ENCODE peak calls at places on chromosome 12, in six cellular contexts. One of them, this sample, is unnamed.

GRCh38 chr12:79688376-79689040 is 2.3 kb downstream of the PAWR start:
- DNase-seq in PC-3: no peak
- DNase-seq in GM23338: no peak
- DNase-seq in IMR-90: no peak
- DNase-seq in neural progenitor cell: no peak
- DNase-seq in GM12878: no peak
- DNase-seq in this sample: no peak

GRCh38 chr12:3869860-3870259 is 3.3 kb downstream of the PARP11 start:
- DNase-seq in PC-3: no peak
- DNase-seq in GM23338: no peak
- DNase-seq in IMR-90: no peak
- DNase-seq in neural progenitor cell: no peak
- DNase-seq in GM12878: no peak
- DNase-seq in this sample: peak; percentile 14

GRCh38 chr12:15599266-15600037 is 189.7 kb downstream of the EPS8 start:
- DNase-seq in PC-3: peak; percentile 81
- DNase-seq in GM23338: no peak
- DNase-seq in IMR-90: peak; percentile 81
- DNase-seq in neural progenitor cell: no peak
- DNase-seq in GM12878: no peak
- DNase-seq in this sample: no peak

GRCh38 chr12:53504004-53504920 is 3.0 kb downstream of the NPFF start:
- DNase-seq in PC-3: no peak
- DNase-seq in GM23338: no peak
- DNase-seq in IMR-90: no peak
- DNase-seq in neural progenitor cell: no peak
- DNase-seq in GM12878: no peak
- DNase-seq in this sample: peak; percentile 4

GRCh38 chr12:54419088-54419887 is at the start of gene ITGA5:
- DNase-seq in PC-3: peak; percentile 77
- DNase-seq in GM23338: peak; percentile 73
- DNase-seq in IMR-90: peak; percentile 69
- DNase-seq in neural progenitor cell: peak; percentile 77
- DNase-seq in GM12878: no peak
- DNase-seq in this sample: peak; percentile 57

GRCh38 chr12:2876431-2877046 is 435 bp downstream of the FOXM1 start:
- DNase-seq in PC-3: peak; percentile 20
- DNase-seq in GM23338: peak; percentile 52
- DNase-seq in IMR-90: no peak
- DNase-seq in neural progenitor cell: no peak
- DNase-seq in GM12878: no peak
- DNase-seq in this sample: peak; percentile 57

GRCh38 chr12:41604830-41605229 is 416.7 kb downstream of the PDZRN4 start:
- DNase-seq in PC-3: no peak
- DNase-seq in GM23338: no peak
- DNase-seq in IMR-90: no peak
- DNase-seq in neural progenitor cell: no peak
- DNase-seq in GM12878: no peak
- DNase-seq in this sample: no peak

GRCh38 chr12:24482882-24483604 is 465.9 kb downstream of the BCAT1 start:
- DNase-seq in PC-3: no peak
- DNase-seq in GM23338: no peak
- DNase-seq in IMR-90: peak; percentile 50
- DNase-seq in neural progenitor cell: no peak
- DNase-seq in GM12878: no peak
- DNase-seq in this sample: no peak

GRCh38 chr12:124588689-124589318 is 21.4 kb upstream of the NCOR2 start:
- DNase-seq in PC-3: peak; percentile 58
- DNase-seq in GM23338: no peak
- DNase-seq in IMR-90: peak; percentile 81
- DNase-seq in neural progenitor cell: no peak
- DNase-seq in GM12878: no peak
- DNase-seq in this sample: peak; percentile 60

GRCh38 chr12:116074686-116075085 is 202.8 kb downstream of the MED13L start:
- DNase-seq in PC-3: no peak
- DNase-seq in GM23338: no peak
- DNase-seq in IMR-90: no peak
- DNase-seq in neural progenitor cell: no peak
- DNase-seq in GM12878: no peak
- DNase-seq in this sample: no peak
- H3K4me2 ChIP-seq in PC-3: no peak overlapping the region
- H3K4me2 ChIP-seq in GM23338: no peak overlapping the region
- H3K4me2 ChIP-seq in IMR-90: no peak overlapping the region
- H3K4me2 ChIP-seq in neural progenitor cell: no peak overlapping the region
- H3K4me2 ChIP-seq in GM12878: no peak overlapping the region
- H3K4me2 ChIP-seq in this sample: no peak overlapping the region

GRCh38 chr12:89661706-89662330 is 46.8 kb downstream of the ATP2B1 start:
- DNase-seq in PC-3: no peak
- DNase-seq in GM23338: no peak
- DNase-seq in IMR-90: no peak
- DNase-seq in neural progenitor cell: no peak
- DNase-seq in GM12878: no peak
- DNase-seq in this sample: no peak
- H4K20me1 ChIP-seq in PC-3: peaks cover 56% of the 10 kb centered on the region
- H4K20me1 ChIP-seq in GM23338: peaks cover 10% of the 10 kb centered on the region
- H4K20me1 ChIP-seq in IMR-90: peaks cover 25% of the 10 kb centered on the region
- H4K20me1 ChIP-seq in neural progenitor cell: peaks cover 65% of the 10 kb centered on the region
- H4K20me1 ChIP-seq in GM12878: no peaks in the 10 kb centered on the region
- H4K20me1 ChIP-seq in this sample: no peaks in the 10 kb centered on the region

DNA sequence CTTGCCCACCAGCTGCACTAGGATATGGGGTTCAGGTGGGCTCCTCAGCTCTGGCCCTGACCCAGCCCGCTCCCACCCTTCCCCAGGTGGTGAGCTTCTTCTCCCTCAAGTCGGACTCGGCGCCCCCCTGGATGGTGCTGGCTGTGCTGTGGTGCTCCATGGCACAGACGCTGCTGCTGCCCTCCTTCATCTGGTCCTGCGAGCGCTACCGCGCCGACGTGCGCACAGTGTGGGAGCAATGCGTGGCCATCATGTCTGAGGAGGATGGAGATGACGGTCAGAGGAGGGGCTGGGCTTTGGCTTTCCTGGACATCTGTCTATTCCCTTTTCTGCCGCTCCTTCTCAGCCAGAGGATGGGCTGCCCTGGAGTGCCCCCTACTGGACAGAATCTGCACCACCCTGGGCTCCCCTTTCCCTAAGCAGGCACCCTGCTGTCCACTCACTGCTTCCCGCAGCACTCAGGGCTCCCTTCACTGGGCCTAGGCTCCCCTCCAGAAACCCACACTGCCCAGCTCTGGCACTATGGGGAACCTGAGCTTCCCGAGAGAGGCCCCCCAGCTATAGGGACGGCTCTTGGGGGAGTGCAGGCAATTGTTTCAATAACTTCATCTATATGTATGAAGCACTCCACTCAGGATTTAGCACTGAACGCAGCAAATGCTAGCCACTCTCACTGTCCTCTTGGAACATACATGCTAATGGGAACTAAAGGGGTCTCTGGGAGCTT is 2.6 kb upstream of the P3H3 start:
- DNase-seq in PC-3: peak; percentile 84
- DNase-seq in GM23338: peak; percentile 91
- DNase-seq in IMR-90: peak; percentile 84
- DNase-seq in neural progenitor cell: peak; percentile 91
- DNase-seq in GM12878: no peak
- DNase-seq in this sample: peak; percentile 70
- H3K4me2 ChIP-seq in PC-3: peak overlapping the region; percentile 82
- H3K4me2 ChIP-seq in GM23338: peak overlapping the region; percentile 88
- H3K4me2 ChIP-seq in IMR-90: peak overlapping the region; percentile 73
- H3K4me2 ChIP-seq in neural progenitor cell: peak overlapping the region; percentile 59
- H3K4me2 ChIP-seq in GM12878: no peak overlapping the region
- H3K4me2 ChIP-seq in this sample: no peak overlapping the region

GRCh38 chr12:46221255-46222128 is 47.4 kb downstream of the SLC38A1 start:
- DNase-seq in PC-3: peak; percentile 27
- DNase-seq in GM23338: no peak
- DNase-seq in IMR-90: peak; percentile 55
- DNase-seq in neural progenitor cell: no peak
- DNase-seq in GM12878: no peak
- DNase-seq in this sample: no peak

GRCh38 chr12:46219147-46219891 is 49.5 kb downstream of the SLC38A1 start:
- DNase-seq in PC-3: no peak
- DNase-seq in GM23338: no peak
- DNase-seq in IMR-90: no peak
- DNase-seq in neural progenitor cell: no peak
- DNase-seq in GM12878: no peak
- DNase-seq in this sample: no peak

GRCh38 chr12:46217686-46218508 is 50.9 kb downstream of the SLC38A1 start:
- DNase-seq in PC-3: no peak
- DNase-seq in GM23338: no peak
- DNase-seq in IMR-90: no peak
- DNase-seq in neural progenitor cell: no peak
- DNase-seq in GM12878: peak; percentile 90
- DNase-seq in this sample: peak; percentile 71

GRCh38 chr12:46218509-46219095 is 50.2 kb downstream of the SLC38A1 start:
- DNase-seq in PC-3: peak; percentile 35
- DNase-seq in GM23338: no peak
- DNase-seq in IMR-90: no peak
- DNase-seq in neural progenitor cell: no peak
- DNase-seq in GM12878: no peak
- DNase-seq in this sample: peak; percentile 21

DNA sequence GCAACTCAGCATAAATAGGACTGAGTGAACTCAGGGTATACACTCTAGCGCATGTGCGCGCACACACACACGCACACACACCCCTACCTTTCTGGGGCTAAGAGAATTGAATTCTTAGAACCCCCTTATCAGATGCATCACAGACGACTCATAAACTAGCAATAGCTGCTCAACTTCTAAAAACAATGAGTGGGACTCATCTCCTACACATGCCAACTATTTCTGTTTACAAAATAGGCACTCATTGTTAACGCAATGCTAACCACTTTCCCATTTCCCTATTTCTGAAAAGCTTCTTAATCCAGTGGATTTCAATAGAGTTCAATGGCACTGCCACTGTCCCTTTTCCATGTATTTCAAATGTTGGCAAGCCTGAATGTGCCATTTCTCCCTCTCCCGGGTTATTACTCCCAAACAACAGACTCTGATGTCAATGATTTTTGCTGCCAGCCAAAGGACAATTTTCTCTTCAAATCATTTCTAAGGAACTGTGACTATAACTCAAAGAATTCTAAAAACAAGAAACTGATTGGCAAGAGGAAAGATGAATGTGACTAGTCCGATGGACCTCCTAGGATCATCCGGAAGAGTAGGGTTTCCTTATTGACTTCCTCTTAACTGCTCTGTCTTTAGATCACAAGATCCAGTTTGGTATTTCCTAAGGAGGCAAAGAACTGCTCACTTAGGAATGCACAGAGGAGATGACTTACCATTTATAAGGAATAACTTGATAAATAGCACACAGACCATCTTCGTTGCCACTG is 48.8 kb downstream of the SLC38A1 start:
- DNase-seq in PC-3: peak; percentile 89
- DNase-seq in GM23338: no peak
- DNase-seq in IMR-90: peak; percentile 86
- DNase-seq in neural progenitor cell: no peak
- DNase-seq in GM12878: no peak
- DNase-seq in this sample: peak; percentile 59
- H4K20me1 ChIP-seq in PC-3: peaks cover 3% of the 10 kb centered on the region
- H4K20me1 ChIP-seq in GM23338: peaks cover 42% of the 10 kb centered on the region
- H4K20me1 ChIP-seq in IMR-90: peaks cover 26% of the 10 kb centered on the region
- H4K20me1 ChIP-seq in neural progenitor cell: no peaks in the 10 kb centered on the region
- H4K20me1 ChIP-seq in GM12878: no peaks in the 10 kb centered on the region
- H4K20me1 ChIP-seq in this sample: peaks cover 16% of the 10 kb centered on the region

DNA sequence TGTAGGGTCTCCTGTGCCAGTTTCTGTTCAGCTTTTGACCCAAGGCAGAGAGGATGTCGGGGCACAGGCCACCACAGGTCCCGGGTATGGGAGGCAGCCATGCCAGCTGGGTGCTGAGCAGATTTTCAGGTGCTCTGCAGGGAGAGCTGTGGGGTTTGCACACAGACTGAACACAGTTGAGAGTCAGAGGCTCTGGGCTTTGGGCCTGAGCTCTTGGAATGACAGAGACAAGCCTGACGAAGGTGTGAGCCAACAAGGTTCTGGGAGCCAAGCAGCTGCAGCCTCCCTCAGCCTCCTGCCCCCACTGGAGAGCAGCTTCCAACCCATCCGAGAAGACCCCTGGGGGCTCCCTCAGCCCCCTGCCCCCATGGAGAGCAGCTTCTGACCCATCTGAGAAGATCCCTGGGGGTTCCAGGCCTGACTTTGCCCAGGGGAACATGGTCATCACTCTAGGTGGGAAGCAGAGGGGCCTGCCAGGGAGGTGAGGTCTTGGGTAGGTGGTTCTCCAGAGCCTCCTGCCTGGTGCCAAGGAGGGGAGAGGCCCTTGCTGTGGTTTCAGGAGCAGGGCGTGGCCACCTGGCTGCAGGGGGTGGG is 13.8 kb downstream of the FBRSL1 start:
- DNase-seq in PC-3: peak; percentile 59
- DNase-seq in GM23338: no peak
- DNase-seq in IMR-90: no peak
- DNase-seq in neural progenitor cell: no peak
- DNase-seq in GM12878: no peak
- DNase-seq in this sample: no peak
- H3K4me2 ChIP-seq in PC-3: peak overlapping the region; percentile 7
- H3K4me2 ChIP-seq in GM23338: no peak overlapping the region
- H3K4me2 ChIP-seq in IMR-90: no peak overlapping the region
- H3K4me2 ChIP-seq in neural progenitor cell: no peak overlapping the region
- H3K4me2 ChIP-seq in GM12878: no peak overlapping the region
- H3K4me2 ChIP-seq in this sample: no peak overlapping the region

GRCh38 chr12:108560321-108560721 is 652 bp downstream of the SART3 start:
- DNase-seq in PC-3: no peak
- DNase-seq in GM23338: no peak
- DNase-seq in IMR-90: peak; percentile 64
- DNase-seq in neural progenitor cell: no peak
- DNase-seq in GM12878: no peak
- DNase-seq in this sample: no peak
- H4K20me1 ChIP-seq in PC-3: peaks cover 31% of the 10 kb centered on the region
- H4K20me1 ChIP-seq in GM23338: peaks cover 44% of the 10 kb centered on the region
- H4K20me1 ChIP-seq in IMR-90: peaks cover 36% of the 10 kb centered on the region
- H4K20me1 ChIP-seq in neural progenitor cell: peaks cover 47% of the 10 kb centered on the region
- H4K20me1 ChIP-seq in GM12878: no peaks in the 10 kb centered on the region
- H4K20me1 ChIP-seq in this sample: peaks cover 50% of the 10 kb centered on the region

GRCh38 chr12:96048392-96048969 is 13.1 kb upstream of the LTA4H start:
- DNase-seq in PC-3: peak; percentile 91
- DNase-seq in GM23338: no peak
- DNase-seq in IMR-90: no peak
- DNase-seq in neural progenitor cell: no peak
- DNase-seq in GM12878: no peak
- DNase-seq in this sample: no peak
- H3K4me2 ChIP-seq in PC-3: peak overlapping the region; percentile 84
- H3K4me2 ChIP-seq in GM23338: no peak overlapping the region
- H3K4me2 ChIP-seq in IMR-90: peak overlapping the region; percentile 19
- H3K4me2 ChIP-seq in neural progenitor cell: no peak overlapping the region
- H3K4me2 ChIP-seq in GM12878: no peak overlapping the region
- H3K4me2 ChIP-seq in this sample: no peak overlapping the region

GRCh38 chr12:123064356-123064755 is 83.9 kb downstream of the ARL6IP4 start:
- DNase-seq in PC-3: no peak
- DNase-seq in GM23338: no peak
- DNase-seq in IMR-90: no peak
- DNase-seq in neural progenitor cell: no peak
- DNase-seq in GM12878: no peak
- DNase-seq in this sample: no peak
- H4K20me1 ChIP-seq in PC-3: no peaks in the 10 kb centered on the region
- H4K20me1 ChIP-seq in GM23338: no peaks in the 10 kb centered on the region
- H4K20me1 ChIP-seq in IMR-90: peaks cover 28% of the 10 kb centered on the region
- H4K20me1 ChIP-seq in neural progenitor cell: no peaks in the 10 kb centered on the region
- H4K20me1 ChIP-seq in GM12878: no peaks in the 10 kb centered on the region
- H4K20me1 ChIP-seq in this sample: no peaks in the 10 kb centered on the region

DNA sequence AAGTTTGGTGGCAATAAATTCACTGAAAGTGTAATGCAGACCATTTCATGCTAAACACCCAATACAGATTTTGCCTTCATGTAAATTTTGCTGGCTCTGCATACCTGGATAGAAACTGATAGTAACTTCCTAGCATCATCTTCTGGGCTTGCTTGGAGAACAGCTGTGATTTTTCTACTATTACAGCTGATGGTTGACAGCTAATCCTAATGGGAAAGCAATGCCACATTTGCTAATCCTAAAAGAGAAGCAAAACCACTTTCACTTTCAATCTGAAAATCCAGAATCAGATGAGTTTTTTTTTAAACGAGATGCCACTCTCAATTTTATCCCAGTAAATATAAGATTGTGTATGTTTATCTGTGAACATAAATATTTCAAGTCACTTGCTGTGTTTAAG is 1035.9 kb downstream of the TRHDE start:
- DNase-seq in PC-3: no peak
- DNase-seq in GM23338: no peak
- DNase-seq in IMR-90: no peak
- DNase-seq in neural progenitor cell: no peak
- DNase-seq in GM12878: no peak
- DNase-seq in this sample: no peak
- H3K4me2 ChIP-seq in PC-3: peak overlapping the region; percentile 35
- H3K4me2 ChIP-seq in GM23338: no peak overlapping the region
- H3K4me2 ChIP-seq in IMR-90: no peak overlapping the region
- H3K4me2 ChIP-seq in neural progenitor cell: no peak overlapping the region
- H3K4me2 ChIP-seq in GM12878: no peak overlapping the region
- H3K4me2 ChIP-seq in this sample: no peak overlapping the region